ENCODE peak calls at places on chromosomes 3 and 15, in six cellular contexts. One of them, this sample, is unnamed.

GRCh38 chr3:13549513-13550256 is 760 bp downstream of the FBLN2 start:
- DNase-seq in H9: no peak
- DNase-seq in CD8-positive, alpha-beta memory T cell: peak; percentile 68
- DNase-seq in BE2C: no peak
- DNase-seq in keratinocyte: no peak
- DNase-seq in body of pancreas: no peak
- DNase-seq in this sample: no peak

GRCh38 chr3:123660900-123661299 is 76.0 kb upstream of the HACD2 start:
- DNase-seq in H9: no peak
- DNase-seq in CD8-positive, alpha-beta memory T cell: no peak
- DNase-seq in BE2C: peak; percentile 81
- DNase-seq in keratinocyte: no peak
- DNase-seq in body of pancreas: peak; percentile 91
- DNase-seq in this sample: no peak

GRCh38 chr15:30670056-30670455 is 44.1 kb downstream of the ARHGAP11B start:
- DNase-seq in H9: no peak
- DNase-seq in CD8-positive, alpha-beta memory T cell: no peak
- DNase-seq in BE2C: no peak
- DNase-seq in keratinocyte: no peak
- DNase-seq in body of pancreas: no peak
- DNase-seq in this sample: no peak

GRCh38 chr3:50807266-50807665 is 132.5 kb downstream of the DOCK3 start:
- DNase-seq in H9: no peak
- DNase-seq in CD8-positive, alpha-beta memory T cell: no peak
- DNase-seq in BE2C: no peak
- DNase-seq in keratinocyte: no peak
- DNase-seq in body of pancreas: peak; percentile 70
- DNase-seq in this sample: no peak

GRCh38 chr3:27720029-27720518 is 2.0 kb downstream of the EOMES start:
- DNase-seq in H9: peak; percentile 36
- DNase-seq in CD8-positive, alpha-beta memory T cell: no peak
- DNase-seq in BE2C: no peak
- DNase-seq in keratinocyte: no peak
- DNase-seq in body of pancreas: no peak
- DNase-seq in this sample: no peak

GRCh38 chr3:51716805-51717204 is 9.9 kb downstream of the GRM2 start:
- DNase-seq in H9: no peak
- DNase-seq in CD8-positive, alpha-beta memory T cell: no peak
- DNase-seq in BE2C: no peak
- DNase-seq in keratinocyte: no peak
- DNase-seq in body of pancreas: no peak
- DNase-seq in this sample: no peak

GRCh38 chr3:20185364-20185732 is 658 bp downstream of the SGO1 start:
- DNase-seq in H9: no peak
- DNase-seq in CD8-positive, alpha-beta memory T cell: peak; percentile 15
- DNase-seq in BE2C: no peak
- DNase-seq in keratinocyte: no peak
- DNase-seq in body of pancreas: no peak
- DNase-seq in this sample: no peak

GRCh38 chr15:61655881-61656280 is 404.4 kb downstream of the VPS13C start:
- DNase-seq in H9: no peak
- DNase-seq in CD8-positive, alpha-beta memory T cell: no peak
- DNase-seq in BE2C: no peak
- DNase-seq in keratinocyte: no peak
- DNase-seq in body of pancreas: no peak
- DNase-seq in this sample: no peak

GRCh38 chr3:148093758-148094157 is 603.9 kb upstream of the AGTR1 start:
- DNase-seq in H9: no peak
- DNase-seq in CD8-positive, alpha-beta memory T cell: no peak
- DNase-seq in BE2C: no peak
- DNase-seq in keratinocyte: no peak
- DNase-seq in body of pancreas: no peak
- DNase-seq in this sample: no peak

GRCh38 chr3:137347132-137347531 is 389.3 kb downstream of the IL20RB start:
- DNase-seq in H9: peak; percentile 49
- DNase-seq in CD8-positive, alpha-beta memory T cell: no peak
- DNase-seq in BE2C: no peak
- DNase-seq in keratinocyte: no peak
- DNase-seq in body of pancreas: no peak
- DNase-seq in this sample: no peak

GRCh38 chr3:129224984-129225393 is 24.4 kb upstream of the COPG1 start:
- DNase-seq in H9: peak; percentile 43
- DNase-seq in CD8-positive, alpha-beta memory T cell: no peak
- DNase-seq in BE2C: peak; percentile 53
- DNase-seq in keratinocyte: no peak
- DNase-seq in body of pancreas: peak; percentile 87
- DNase-seq in this sample: no peak

GRCh38 chr15:68435966-68436365 is 4.0 kb upstream of the ITGA11 start:
- DNase-seq in H9: peak; percentile 8
- DNase-seq in CD8-positive, alpha-beta memory T cell: no peak
- DNase-seq in BE2C: no peak
- DNase-seq in keratinocyte: no peak
- DNase-seq in body of pancreas: no peak
- DNase-seq in this sample: no peak

GRCh38 chr15:60592386-60593339 is 113.7 kb upstream of the ICE2 start:
- DNase-seq in H9: peak; percentile 91
- DNase-seq in CD8-positive, alpha-beta memory T cell: peak; percentile 89
- DNase-seq in BE2C: peak; percentile 86
- DNase-seq in keratinocyte: no peak
- DNase-seq in body of pancreas: peak; percentile 93
- DNase-seq in this sample: peak; percentile 87

GRCh38 chr3:12656850-12657249 is 7.1 kb downstream of the RAF1 start:
- DNase-seq in H9: no peak
- DNase-seq in CD8-positive, alpha-beta memory T cell: no peak
- DNase-seq in BE2C: no peak
- DNase-seq in keratinocyte: no peak
- DNase-seq in body of pancreas: no peak
- DNase-seq in this sample: no peak

GRCh38 chr15:62658498-62658897 is 384.0 kb upstream of the TPM1 start:
- DNase-seq in H9: no peak
- DNase-seq in CD8-positive, alpha-beta memory T cell: no peak
- DNase-seq in BE2C: no peak
- DNase-seq in keratinocyte: no peak
- DNase-seq in body of pancreas: no peak
- DNase-seq in this sample: no peak

GRCh38 chr3:106379251-106379750 is 510.5 kb upstream of the CBLB start:
- DNase-seq in H9: no peak
- DNase-seq in CD8-positive, alpha-beta memory T cell: no peak
- DNase-seq in BE2C: no peak
- DNase-seq in keratinocyte: no peak
- DNase-seq in body of pancreas: no peak
- DNase-seq in this sample: no peak

GRCh38 chr3:147400999-147401398 is 5.3 kb downstream of the ZIC4 start:
- DNase-seq in H9: no peak
- DNase-seq in CD8-positive, alpha-beta memory T cell: no peak
- DNase-seq in BE2C: no peak
- DNase-seq in keratinocyte: no peak
- DNase-seq in body of pancreas: no peak
- DNase-seq in this sample: no peak

GRCh38 chr3:72082121-72082715 is 297.3 kb upstream of the PROK2 start:
- DNase-seq in H9: no peak
- DNase-seq in CD8-positive, alpha-beta memory T cell: no peak
- DNase-seq in BE2C: no peak
- DNase-seq in keratinocyte: no peak
- DNase-seq in body of pancreas: no peak
- DNase-seq in this sample: no peak

GRCh38 chr3:32870373-32871091 is 52.7 kb downstream of the TRIM71 start:
- DNase-seq in H9: no peak
- DNase-seq in CD8-positive, alpha-beta memory T cell: no peak
- DNase-seq in BE2C: no peak
- DNase-seq in keratinocyte: no peak
- DNase-seq in body of pancreas: no peak
- DNase-seq in this sample: no peak

GRCh38 chr3:144275005-144275404 is 303.4 kb downstream of the DIPK2A start:
- DNase-seq in H9: no peak
- DNase-seq in CD8-positive, alpha-beta memory T cell: no peak
- DNase-seq in BE2C: no peak
- DNase-seq in keratinocyte: no peak
- DNase-seq in body of pancreas: no peak
- DNase-seq in this sample: no peak

GRCh38 chr15:74419432-74419831 is 14.3 kb downstream of the SEMA7A start:
- DNase-seq in H9: no peak
- DNase-seq in CD8-positive, alpha-beta memory T cell: no peak
- DNase-seq in BE2C: no peak
- DNase-seq in keratinocyte: no peak
- DNase-seq in body of pancreas: no peak
- DNase-seq in this sample: no peak

GRCh38 chr15:96122077-96123027 is 208.1 kb upstream of the NR2F2 start:
- DNase-seq in H9: no peak
- DNase-seq in CD8-positive, alpha-beta memory T cell: no peak
- DNase-seq in BE2C: no peak
- DNase-seq in keratinocyte: no peak
- DNase-seq in body of pancreas: peak; percentile 9
- DNase-seq in this sample: no peak

GRCh38 chr15:95604634-95605036 is 725.9 kb upstream of the NR2F2 start:
- DNase-seq in H9: no peak
- DNase-seq in CD8-positive, alpha-beta memory T cell: no peak
- DNase-seq in BE2C: no peak
- DNase-seq in keratinocyte: no peak
- DNase-seq in body of pancreas: no peak
- DNase-seq in this sample: no peak

GRCh38 chr3:44024194-44024593 is 217.5 kb upstream of the TOPAZ1 start:
- DNase-seq in H9: no peak
- DNase-seq in CD8-positive, alpha-beta memory T cell: no peak
- DNase-seq in BE2C: no peak
- DNase-seq in keratinocyte: no peak
- DNase-seq in body of pancreas: no peak
- DNase-seq in this sample: no peak

GRCh38 chr3:40333852-40334251 is 24.3 kb downstream of the EIF1B start:
- DNase-seq in H9: no peak
- DNase-seq in CD8-positive, alpha-beta memory T cell: no peak
- DNase-seq in BE2C: peak; percentile 20
- DNase-seq in keratinocyte: no peak
- DNase-seq in body of pancreas: peak; percentile 68
- DNase-seq in this sample: no peak

GRCh38 chr3:125062904-125063618 is 7.3 kb upstream of the HEG1 start:
- DNase-seq in H9: no peak
- DNase-seq in CD8-positive, alpha-beta memory T cell: no peak
- DNase-seq in BE2C: no peak
- DNase-seq in keratinocyte: peak; percentile 46
- DNase-seq in body of pancreas: peak; percentile 39
- DNase-seq in this sample: no peak

GRCh38 chr3:159854500-159855124 is 134.0 kb upstream of the IL12A start:
- DNase-seq in H9: no peak
- DNase-seq in CD8-positive, alpha-beta memory T cell: no peak
- DNase-seq in BE2C: no peak
- DNase-seq in keratinocyte: peak; percentile 85
- DNase-seq in body of pancreas: no peak
- DNase-seq in this sample: no peak

GRCh38 chr3:30355622-30356021 is 250.8 kb upstream of the TGFBR2 start:
- DNase-seq in H9: no peak
- DNase-seq in CD8-positive, alpha-beta memory T cell: no peak
- DNase-seq in BE2C: no peak
- DNase-seq in keratinocyte: no peak
- DNase-seq in body of pancreas: no peak
- DNase-seq in this sample: no peak

GRCh38 chr3:9852528-9852927 is 8.7 kb upstream of the RPUSD3 start:
- DNase-seq in H9: peak; percentile 18
- DNase-seq in CD8-positive, alpha-beta memory T cell: no peak
- DNase-seq in BE2C: no peak
- DNase-seq in keratinocyte: no peak
- DNase-seq in body of pancreas: no peak
- DNase-seq in this sample: no peak

GRCh38 chr15:36356978-36357582 is 222.3 kb upstream of the CDIN1 start:
- DNase-seq in H9: no peak
- DNase-seq in CD8-positive, alpha-beta memory T cell: no peak
- DNase-seq in BE2C: no peak
- DNase-seq in keratinocyte: no peak
- DNase-seq in body of pancreas: no peak
- DNase-seq in this sample: no peak

GRCh38 chr15:36468746-36469145 is 110.7 kb upstream of the CDIN1 start:
- DNase-seq in H9: no peak
- DNase-seq in CD8-positive, alpha-beta memory T cell: no peak
- DNase-seq in BE2C: no peak
- DNase-seq in keratinocyte: peak; percentile 60
- DNase-seq in body of pancreas: no peak
- DNase-seq in this sample: no peak

GRCh38 chr3:73502609-73503560 is 121.9 kb downstream of the PDZRN3 start:
- DNase-seq in H9: peak; percentile 73
- DNase-seq in CD8-positive, alpha-beta memory T cell: peak; percentile 21
- DNase-seq in BE2C: peak; percentile 75
- DNase-seq in keratinocyte: peak; percentile 30
- DNase-seq in body of pancreas: peak; percentile 78
- DNase-seq in this sample: peak; percentile 21

GRCh38 chr3:154324919-154325318 is 632 bp upstream of the DHX36 start:
- DNase-seq in H9: no peak
- DNase-seq in CD8-positive, alpha-beta memory T cell: no peak
- DNase-seq in BE2C: no peak
- DNase-seq in keratinocyte: no peak
- DNase-seq in body of pancreas: no peak
- DNase-seq in this sample: no peak

GRCh38 chr3:108125550-108126071 is 34.8 kb upstream of the CD47 start:
- DNase-seq in H9: no peak
- DNase-seq in CD8-positive, alpha-beta memory T cell: peak; percentile 80
- DNase-seq in BE2C: no peak
- DNase-seq in keratinocyte: no peak
- DNase-seq in body of pancreas: no peak
- DNase-seq in this sample: peak; percentile 30

GRCh38 chr3:17290894-17291293 is 406.1 kb downstream of the PLCL2 start:
- DNase-seq in H9: no peak
- DNase-seq in CD8-positive, alpha-beta memory T cell: no peak
- DNase-seq in BE2C: no peak
- DNase-seq in keratinocyte: no peak
- DNase-seq in body of pancreas: no peak
- DNase-seq in this sample: no peak
- H3K9me3 ChIP-seq in H9: no peaks in the 10 kb centered on the region
- H3K9me3 ChIP-seq in CD8-positive, alpha-beta memory T cell: no peaks in the 10 kb centered on the region
- H3K9me3 ChIP-seq in BE2C: no peaks in the 10 kb centered on the region
- H3K9me3 ChIP-seq in keratinocyte: no peaks in the 10 kb centered on the region
- H3K9me3 ChIP-seq in body of pancreas: no peaks in the 10 kb centered on the region
- H3K9me3 ChIP-seq in this sample: no peaks in the 10 kb centered on the region

DNA sequence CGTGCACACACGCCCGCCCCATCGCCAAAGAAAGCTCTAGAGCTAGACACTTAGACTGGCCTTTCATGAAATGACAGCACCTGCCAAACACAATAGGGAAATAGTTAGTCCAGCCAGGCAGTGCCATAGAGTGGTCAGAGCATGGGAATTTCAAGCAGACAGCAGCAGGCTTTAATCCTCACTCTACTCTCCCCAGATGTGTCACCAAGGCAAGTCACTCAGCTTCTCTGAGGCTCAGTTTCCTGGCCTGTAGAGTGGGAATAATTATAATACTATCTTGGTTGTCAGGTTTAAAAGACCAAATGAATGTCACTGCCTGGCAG is 59.3 kb downstream of the LIPC start:
- DNase-seq in H9: no peak
- DNase-seq in CD8-positive, alpha-beta memory T cell: no peak
- DNase-seq in BE2C: no peak
- DNase-seq in keratinocyte: no peak
- DNase-seq in body of pancreas: no peak
- DNase-seq in this sample: no peak
- H3K9me3 ChIP-seq in H9: no peaks in the 10 kb centered on the region
- H3K9me3 ChIP-seq in CD8-positive, alpha-beta memory T cell: peaks cover 8% of the 10 kb centered on the region
- H3K9me3 ChIP-seq in BE2C: no peaks in the 10 kb centered on the region
- H3K9me3 ChIP-seq in keratinocyte: peaks cover 3% of the 10 kb centered on the region
- H3K9me3 ChIP-seq in body of pancreas: no peaks in the 10 kb centered on the region
- H3K9me3 ChIP-seq in this sample: peaks cover 4% of the 10 kb centered on the region

GRCh38 chr3:58692484-58692883 is 25.9 kb upstream of the FAM3D start:
- DNase-seq in H9: no peak
- DNase-seq in CD8-positive, alpha-beta memory T cell: no peak
- DNase-seq in BE2C: no peak
- DNase-seq in keratinocyte: no peak
- DNase-seq in body of pancreas: no peak
- DNase-seq in this sample: no peak
- H3K9me3 ChIP-seq in H9: peaks cover 39% of the 10 kb centered on the region
- H3K9me3 ChIP-seq in CD8-positive, alpha-beta memory T cell: no peaks in the 10 kb centered on the region
- H3K9me3 ChIP-seq in BE2C: no peaks in the 10 kb centered on the region
- H3K9me3 ChIP-seq in keratinocyte: peaks cover 4% of the 10 kb centered on the region
- H3K9me3 ChIP-seq in body of pancreas: no peaks in the 10 kb centered on the region
- H3K9me3 ChIP-seq in this sample: no peaks in the 10 kb centered on the region

GRCh38 chr15:25090073-25090733 is 135.4 kb downstream of the SNRPN start:
- DNase-seq in H9: peak; percentile 11
- DNase-seq in CD8-positive, alpha-beta memory T cell: no peak
- DNase-seq in BE2C: no peak
- DNase-seq in keratinocyte: no peak
- DNase-seq in body of pancreas: no peak
- DNase-seq in this sample: no peak
- H3K9me3 ChIP-seq in H9: peaks cover 65% of the 10 kb centered on the region
- H3K9me3 ChIP-seq in CD8-positive, alpha-beta memory T cell: peaks cover 43% of the 10 kb centered on the region
- H3K9me3 ChIP-seq in BE2C: no peaks in the 10 kb centered on the region
- H3K9me3 ChIP-seq in keratinocyte: peaks cover 30% of the 10 kb centered on the region
- H3K9me3 ChIP-seq in body of pancreas: no peaks in the 10 kb centered on the region
- H3K9me3 ChIP-seq in this sample: peaks cover 24% of the 10 kb centered on the region

This sample was measured in T-helper 17 cell.